ENCODE peak calls at places on chromosomes 1 and 21, in ten cellular contexts. X is cardiac muscle cell; I is A549; P is naive thymus-derived CD4-positive, alpha-beta T cell; J is heart right ventricle; F is hepatocyte; N is fibroblast of lung; D is tibial nerve; O is upper lobe of right lung; L is IMR-90. H is an unnamed sample. For H3K4me1, the result is how much of the 10 kb centered on the place peaks cover.

GRCh38 chr1:193537266-193538003 is 351.0 kb upstream of the B3GALT2 start:
- DNase-seq in X (no peak), O (no peak), I (no peak), D (no peak), F (no peak), N (no peak), P (peak), J (no peak), L (no peak), H (no peak)

GRCh38 chr1:236810018-236810417 is 14.9 kb downstream of the MTR start:
- DNase-seq in J (no peak), X (no peak), L (peak), I (no peak), P (no peak), D (no peak), O (no peak), N (no peak), F (no peak), H (no peak)

GRCh38 chr1:6011161-6011945 is 19.1 kb upstream of the NPHP4 start:
- DNase-seq in N (no peak), I (no peak), D (no peak), F (no peak), J (no peak), L (no peak), O (no peak), X (no peak), P (no peak), H (no peak)

GRCh38 chr1:223515416-223515815 is 122.2 kb downstream of the CCDC185 start:
- DNase-seq in X (no peak), N (no peak), D (no peak), O (no peak), I (no peak), P (peak), L (no peak), J (no peak), F (no peak), H (no peak)

GRCh38 chr1:31795801-31796621 is 19.8 kb downstream of the SPOCD1 start:
- DNase-seq in P (no peak), O (no peak), N (peak), J (no peak), D (no peak), I (no peak), F (peak), X (peak), L (peak), H (no peak)

GRCh38 chr1:157961805-157962762 is 31.4 kb upstream of the KIRREL1 start:
- DNase-seq in P (no peak), N (peak), I (peak), J (no peak), D (no peak), L (peak), O (no peak), X (peak), F (peak), H (no peak)

GRCh38 chr1:64042331-64043100 is 160.9 kb upstream of the UBE2U start:
- DNase-seq in O (no peak), P (no peak), I (no peak), F (peak), L (peak), N (peak), X (peak), J (no peak), D (peak), H (no peak)

GRCh38 chr1:21449906-21450305 is 10.0 kb downstream of the NBPF3 start:
- DNase-seq in I (no peak), D (no peak), N (no peak), L (peak), J (no peak), X (peak), P (no peak), F (no peak), O (no peak), H (no peak)

GRCh38 chr1:63368131-63368530 is 704 bp downstream of the ALG6 start:
- DNase-seq in J (no peak), I (no peak), F (no peak), P (no peak), L (no peak), X (no peak), O (no peak), D (no peak), N (peak), H (no peak)

GRCh38 chr1:33943978-33944377 is 80.1 kb downstream of the HMGB4 start:
- DNase-seq in O (no peak), N (peak), L (peak), J (no peak), F (peak), P (no peak), I (no peak), D (no peak), X (peak), H (no peak)

GRCh38 chr1:87115317-87115885 is 201.0 kb downstream of the HS2ST1 start:
- DNase-seq in D (peak), L (peak), P (no peak), I (no peak), O (no peak), X (peak), J (no peak), N (peak), F (no peak), H (no peak)

GRCh38 chr1:156502749-156503671 is 2.4 kb upstream of the MEF2D start:
- DNase-seq in L (peak), D (peak), X (peak), P (no peak), N (peak), J (peak), I (peak), O (peak), F (peak), H (peak)

GRCh38 chr1:153962088-153963029 is 978 bp downstream of the SLC39A1 start:
- DNase-seq in I (no peak), D (peak), L (peak), P (no peak), F (peak), N (peak), J (no peak), X (peak), O (no peak), H (peak)

GRCh38 chr1:9621032-9621431 is 30.5 kb upstream of the PIK3CD start:
- DNase-seq in F (no peak), P (no peak), N (no peak), D (no peak), J (no peak), L (no peak), X (no peak), O (no peak), I (no peak), H (no peak)

GRCh38 chr1:66313446-66313845 is 220.5 kb upstream of the SGIP1 start:
- DNase-seq in L (no peak), O (no peak), N (no peak), F (no peak), D (no peak), J (no peak), P (no peak), X (peak), I (no peak), H (no peak)

GRCh38 chr1:50295553-50295952 is 127.7 kb downstream of the DMRTA2 start:
- DNase-seq in J (no peak), X (no peak), P (no peak), F (no peak), O (no peak), I (no peak), N (no peak), L (no peak), D (no peak), H (no peak)

GRCh38 chr1:240417317-240417716 is 194.6 kb downstream of the GREM2 start:
- DNase-seq in J (no peak), L (peak), O (no peak), X (no peak), F (no peak), P (no peak), D (no peak), N (no peak), I (no peak), H (no peak)

GRCh38 chr1:161506336-161507223 is 1.3 kb downstream of the FCGR2A start:
- DNase-seq in D (no peak), O (peak), F (peak), L (peak), J (no peak), N (no peak), X (peak), P (no peak), I (no peak), H (no peak)

GRCh38 chr1:58927722-58928085 is 143.9 kb upstream of the JUN start:
- DNase-seq in P (no peak), J (no peak), D (no peak), O (no peak), L (no peak), F (no peak), I (no peak), X (no peak), N (no peak), H (no peak)

GRCh38 chr1:156640842-156641706 is 843 bp upstream of the BCAN start:
- DNase-seq in J (no peak), L (no peak), F (no peak), D (no peak), I (no peak), X (no peak), P (no peak), O (no peak), N (no peak), H (no peak)

GRCh38 chr1:186985889-186986491 is 157.2 kb downstream of the PLA2G4A start:
- DNase-seq in X (peak), O (no peak), N (peak), L (peak), P (peak), D (peak), J (no peak), F (peak), I (peak), H (no peak)

GRCh38 chr1:31600641-31601040 is 16.8 kb upstream of the HCRTR1 start:
- DNase-seq in L (no peak), O (no peak), P (no peak), F (no peak), J (no peak), N (no peak), D (no peak), X (no peak), I (no peak), H (no peak)

GRCh38 chr1:209822706-209823105 is 5.1 kb upstream of the UTP25 start:
- DNase-seq in O (no peak), I (no peak), P (no peak), L (no peak), J (no peak), D (no peak), N (no peak), F (no peak), X (no peak), H (no peak)

GRCh38 chr21:31157756-31158155 is 119.5 kb upstream of the KRTAP19-8 start:
- DNase-seq in X (no peak), L (no peak), J (no peak), O (no peak), F (no peak), D (no peak), I (no peak), N (no peak), P (no peak), H (no peak)

GRCh38 chr21:31161157-31161556 is 122.9 kb upstream of the KRTAP19-8 start:
- DNase-seq in P (no peak), F (no peak), O (no peak), N (peak), I (no peak), L (peak), X (peak), J (no peak), D (no peak), H (no peak)

GRCh38 chr21:31158789-31159581 is 120.7 kb upstream of the KRTAP19-8 start:
- DNase-seq in I (no peak), P (peak), J (no peak), O (no peak), F (no peak), N (peak), L (peak), X (peak), D (no peak), H (no peak)

GRCh38 chr21:31162079-31162699 is 123.9 kb upstream of the KRTAP19-8 start:
- DNase-seq in L (no peak), N (no peak), F (no peak), D (no peak), O (no peak), I (no peak), P (no peak), J (no peak), X (no peak), H (no peak)

DNA sequence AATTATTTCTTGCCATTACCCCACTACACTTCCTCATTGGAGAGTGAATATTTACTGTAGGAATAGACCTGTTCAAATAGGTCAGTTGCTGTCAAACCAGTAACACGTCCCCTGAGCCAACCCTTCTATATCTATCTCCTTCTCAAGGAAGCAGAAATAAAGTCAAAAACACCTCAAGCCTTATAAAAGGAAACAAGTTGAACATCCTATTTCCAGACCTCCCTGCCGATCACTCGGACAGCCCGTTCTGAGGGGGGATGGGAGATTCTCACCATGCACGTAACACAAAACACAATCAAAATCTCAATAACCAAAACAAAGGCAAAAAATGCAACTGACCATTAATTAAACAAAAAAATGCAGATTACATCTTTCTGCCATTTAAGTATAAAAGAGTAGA is 121.5 kb upstream of the KRTAP19-8 start:
- DNase-seq in D (no peak), N (no peak), L (no peak), I (no peak), X (no peak), J (no peak), P (no peak), O (no peak), F (no peak), H (no peak)
- H3K4me1 ChIP-seq in D (under half), N (under half), L (under half), I (under half), X (under half), J (under half), P (under half), O (under half), F (under half), H (under half)

DNA sequence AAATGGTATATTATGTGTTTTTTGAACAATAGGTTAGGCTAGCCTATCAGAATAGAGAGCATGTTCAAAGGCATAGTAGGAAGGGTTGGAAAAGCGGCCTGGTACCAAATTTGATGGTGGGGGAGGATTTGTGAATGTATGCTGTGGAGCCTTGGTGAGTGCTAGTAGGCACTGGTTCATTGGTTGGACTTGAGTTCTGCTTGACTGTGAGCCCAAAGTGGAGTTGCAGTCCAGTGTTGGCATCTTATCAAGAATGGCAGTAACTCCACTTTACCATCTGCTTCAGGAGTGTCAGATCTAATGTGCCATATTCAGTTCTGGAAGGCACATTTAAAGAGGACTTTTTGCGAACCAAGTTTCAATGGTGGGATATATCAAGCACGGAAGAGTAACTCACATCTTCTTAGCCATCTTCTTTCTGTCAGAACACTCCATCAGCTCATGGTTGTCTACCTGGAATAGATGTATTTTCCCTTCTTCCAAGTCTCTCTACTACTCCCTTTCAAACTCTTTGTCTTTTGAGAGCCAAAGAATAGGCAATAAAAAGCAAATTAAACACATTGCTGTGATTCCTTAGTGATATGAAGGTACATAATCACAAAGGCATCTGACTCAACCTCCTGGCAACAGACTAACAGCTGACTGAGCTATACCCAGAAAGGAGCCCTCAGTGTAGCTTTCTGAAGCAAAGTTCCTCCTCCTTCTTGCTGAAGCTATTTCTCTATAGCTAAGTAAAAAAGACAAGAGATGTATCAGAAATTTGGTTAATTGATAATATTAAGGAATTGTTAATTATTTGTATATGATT is 21.7 kb downstream of the LRRC8B start:
- DNase-seq in F (no peak), D (no peak), I (no peak), X (peak), P (no peak), N (no peak), O (no peak), J (no peak), L (peak), H (no peak)
- H3K4me1 ChIP-seq in F (under half), D (half or more), I (under half), X (under half), P (under half), N (under half), O (under half), J (under half), L (under half), H (under half)

GRCh38 chr21:34839070-34839820 is 170.5 kb downstream of the CLIC6 start:
- DNase-seq in D (no peak), F (no peak), P (no peak), X (no peak), I (no peak), O (no peak), N (no peak), L (no peak), J (no peak), H (no peak)
- H3K4me1 ChIP-seq in D (under half), F (under half), P (under half), X (under half), I (under half), O (half or more), N (under half), L (under half), J (under half), H (under half)

GRCh38 chr1:159920651-159921050 is 4.7 kb downstream of the TAGLN2 start:
- DNase-seq in L (no peak), I (no peak), F (no peak), P (no peak), X (no peak), D (no peak), O (no peak), N (no peak), J (no peak), H (no peak)
- H3K4me1 ChIP-seq in L (under half), I (half or more), F (under half), P (under half), X (under half), D (half or more), O (half or more), N (under half), J (under half), H (under half)

GRCh38 chr1:28925350-28925891 is 11.1 kb downstream of the EPB41 start:
- DNase-seq in X (no peak), N (no peak), F (no peak), P (no peak), O (no peak), I (no peak), J (no peak), D (no peak), L (no peak), H (no peak)
- H3K4me1 ChIP-seq in X (under half), N (under half), F (under half), P (under half), O (under half), I (under half), J (under half), D (under half), L (under half), H (under half)

DNA sequence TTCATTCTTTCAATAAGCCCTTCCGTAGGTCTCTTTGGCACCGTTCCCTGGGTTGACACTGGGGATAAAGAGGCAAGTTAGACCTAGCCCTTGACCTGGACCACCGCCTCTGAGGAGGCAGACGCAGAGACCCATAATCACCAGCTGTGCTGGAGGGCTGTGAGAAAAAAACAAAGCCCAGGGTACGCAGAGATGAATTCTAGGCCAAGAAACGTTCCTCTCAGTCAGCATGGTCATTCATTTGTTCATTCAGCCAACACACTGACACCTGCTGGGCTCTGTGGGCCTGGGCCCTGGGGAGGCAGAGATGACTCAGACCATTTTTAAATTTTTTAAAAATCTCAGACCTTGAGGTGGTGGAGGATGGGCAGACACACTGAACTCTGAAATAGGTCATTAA is 26.3 kb upstream of the TRABD2B start:
- DNase-seq in O (no peak), D (no peak), N (no peak), P (no peak), F (no peak), I (no peak), L (no peak), J (no peak), X (no peak), H (no peak)
- H3K4me1 ChIP-seq in O (under half), D (under half), N (under half), P (under half), F (under half), I (under half), L (under half), J (under half), X (under half), H (under half)

GRCh38 chr1:15155191-15155590 is 1.6 kb downstream of the TMEM51 start:
- DNase-seq in P (no peak), F (no peak), X (no peak), O (peak), J (no peak), I (no peak), D (no peak), N (no peak), L (no peak), H (no peak)
- H3K4me1 ChIP-seq in P (under half), F (half or more), X (under half), O (under half), J (under half), I (half or more), D (under half), N (under half), L (under half), H (under half)

DNA sequence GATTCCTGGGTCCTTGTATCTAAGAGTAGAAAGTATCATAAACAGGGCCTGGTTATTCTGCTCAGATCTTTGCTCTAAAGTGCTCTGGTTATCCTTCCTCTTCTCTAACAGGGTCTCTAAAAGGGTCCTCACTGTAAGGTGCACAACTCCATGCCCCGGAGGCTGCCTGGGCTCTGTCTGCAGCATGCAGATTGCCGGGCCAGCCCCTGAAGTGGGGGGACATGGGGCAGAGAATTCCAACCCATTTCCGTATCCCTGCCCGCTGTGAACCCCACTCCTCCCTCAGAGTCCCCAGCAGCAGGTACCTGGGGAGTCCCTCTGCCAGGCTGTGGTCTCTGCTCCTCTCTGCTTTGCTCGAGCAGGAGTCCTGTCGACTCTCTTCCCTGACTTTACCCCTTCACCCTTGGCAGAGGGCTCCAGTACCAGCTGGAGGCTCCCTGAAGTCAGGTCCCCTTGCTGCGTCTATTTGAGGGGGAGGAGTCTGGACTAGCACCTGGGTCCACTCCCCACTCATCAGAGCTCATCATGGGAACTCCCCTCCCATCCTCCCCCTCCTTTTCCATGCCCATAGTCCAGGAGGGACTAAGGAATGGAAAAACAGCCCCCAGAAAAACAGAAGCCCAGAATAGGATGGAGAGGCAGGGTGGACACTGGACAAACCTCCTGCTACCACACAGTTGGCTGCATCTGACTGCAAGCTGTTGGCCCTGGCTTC is 12.1 kb downstream of the BLACAT1 start:
- DNase-seq in P (no peak), X (no peak), J (no peak), O (no peak), I (no peak), D (no peak), L (no peak), N (no peak), F (no peak), H (no peak)
- H3K4me1 ChIP-seq in P (under half), X (under half), J (under half), O (under half), I (under half), D (under half), L (under half), N (under half), F (under half), H (under half)

GRCh38 chr1:98203461-98203860 is 282.6 kb upstream of the DPYD start:
- DNase-seq in N (peak), O (no peak), L (peak), X (peak), J (no peak), D (no peak), P (no peak), I (no peak), F (no peak), H (no peak)

GRCh38 chr1:98210563-98210962 is 289.7 kb upstream of the DPYD start:
- DNase-seq in D (no peak), X (no peak), F (no peak), O (no peak), J (no peak), L (no peak), N (no peak), I (no peak), P (no peak), H (no peak)

GRCh38 chr1:98201640-98202039 is 280.8 kb upstream of the DPYD start:
- DNase-seq in N (peak), L (peak), I (no peak), O (no peak), P (no peak), J (no peak), D (no peak), X (peak), F (no peak), H (no peak)

GRCh38 chr1:98210064-98210463 is 289.2 kb upstream of the DPYD start:
- DNase-seq in F (no peak), D (no peak), I (peak), X (peak), N (peak), P (no peak), L (peak), J (no peak), O (no peak), H (no peak)

GRCh38 chr1:98205291-98206017 is 284.6 kb upstream of the DPYD start:
- DNase-seq in N (no peak), P (no peak), F (no peak), D (no peak), J (no peak), L (no peak), I (no peak), O (no peak), X (no peak), H (no peak)
- H3K4me1 ChIP-seq in N (under half), P (under half), F (under half), D (under half), J (under half), L (under half), I (under half), O (under half), X (under half), H (under half)

H was measured in Peyer's patch.